ENCODE peak calls at places on chromosomes 3 and 15, in five cellular contexts. U is NAMALWA, I is nephron progenitor cell, X is NCI-H2081, Q is T-helper 17 cell. N is an unnamed sample.

GRCh38 chr3:138418556-138419206 is 15.7 kb upstream of the ESYT3 start:
- DNase-seq in U (no peak), Q (no peak), I (no peak), X (no peak), N (no peak)

GRCh38 chr3:192212335-192212734 is 515.0 kb downstream of the FGF12 start:
- DNase-seq in Q (no peak), I (no peak), X (peak), U (peak), N (no peak)

GRCh38 chr3:141454906-141455602 is 31.8 kb upstream of the RASA2 start:
- DNase-seq in Q (no peak), U (peak), X (peak), I (no peak), N (peak)

GRCh38 chr3:136078421-136079364 is 113.2 kb downstream of the PPP2R3A start:
- DNase-seq in X (peak), U (peak), Q (no peak), I (no peak), N (peak)

GRCh38 chr3:23259515-23259914 is 56.4 kb downstream of the UBE2E2 start:
- DNase-seq in U (no peak), I (no peak), Q (no peak), X (no peak), N (no peak)

GRCh38 chr15:31247404-31247803 is 79.2 kb upstream of the KLF13 start:
- DNase-seq in I (no peak), U (no peak), X (no peak), Q (no peak), N (no peak)

GRCh38 chr15:28129261-28129848 is 30.2 kb upstream of the OCA2 start:
- DNase-seq in X (no peak), U (no peak), I (no peak), Q (no peak), N (no peak)

GRCh38 chr3:67484085-67484484 is 170.3 kb downstream of the SUCLG2 start:
- DNase-seq in I (no peak), X (no peak), Q (no peak), U (no peak), N (no peak)

GRCh38 chr3:142609136-142609535 is 12.9 kb downstream of the PLS1 start:
- DNase-seq in I (no peak), X (no peak), U (no peak), Q (no peak), N (no peak)

GRCh38 chr3:57956119-57956832 is 51.9 kb upstream of the FLNB start:
- DNase-seq in X (no peak), U (no peak), I (no peak), Q (no peak), N (no peak)

GRCh38 chr3:114732353-114732752 is 414.7 kb downstream of the ZBTB20 start:
- DNase-seq in Q (no peak), X (no peak), U (no peak), I (no peak), N (no peak)

GRCh38 chr15:85582719-85583089 is 202.3 kb downstream of the AKAP13 start:
- DNase-seq in Q (peak), U (peak), I (no peak), X (no peak), N (no peak)

GRCh38 chr3:126274735-126275734 is 82.2 kb downstream of the KLF15 start:
- DNase-seq in I (no peak), X (no peak), U (no peak), Q (no peak), N (no peak)

GRCh38 chr3:9183811-9184463 is 65.5 kb downstream of the SRGAP3 start:
- DNase-seq in U (no peak), X (no peak), I (peak), Q (no peak), N (no peak)

GRCh38 chr15:40558952-40559742 is 5.7 kb downstream of the CCDC32 start:
- DNase-seq in X (no peak), Q (no peak), U (no peak), I (no peak), N (no peak)

GRCh38 chr15:70259640-70260066 is 161.9 kb upstream of the TLE3 start:
- DNase-seq in X (no peak), I (no peak), Q (no peak), U (no peak), N (peak)

GRCh38 chr3:194194051-194194756 is 58.3 kb downstream of the HES1 start:
- DNase-seq in X (no peak), Q (no peak), U (no peak), I (no peak), N (peak)

GRCh38 chr15:51046016-51046415 is 48.7 kb downstream of the TNFAIP8L3 start:
- DNase-seq in Q (no peak), X (no peak), I (no peak), U (no peak), N (peak)

GRCh38 chr3:172972717-172973116 is 168.3 kb downstream of the SPATA16 start:
- DNase-seq in I (no peak), U (no peak), Q (no peak), X (no peak), N (no peak)

GRCh38 chr15:85750319-85750806 is 44.4 kb downstream of the KLHL25 start:
- DNase-seq in I (no peak), U (no peak), X (no peak), Q (no peak), N (peak)

GRCh38 chr3:184949570-184949969 is 137.6 kb downstream of the VPS8 start:
- DNase-seq in Q (no peak), U (no peak), X (no peak), I (no peak), N (no peak)

GRCh38 chr3:72960812-72961518 is 35.6 kb upstream of the PPP4R2 start:
- DNase-seq in I (no peak), X (peak), Q (no peak), U (no peak), N (no peak)

GRCh38 chr15:55743615-55743978 is 645 bp upstream of the PRTG start:
- DNase-seq in Q (no peak), I (no peak), X (no peak), U (no peak), N (no peak)

GRCh38 chr15:57423599-57424140 is 47.4 kb downstream of the CGNL1 start:
- DNase-seq in U (no peak), I (no peak), X (no peak), Q (no peak), N (no peak)

GRCh38 chr3:179852117-179852886 is 184.4 kb downstream of the PEX5L start:
- DNase-seq in X (no peak), I (no peak), U (peak), Q (no peak), N (peak)

GRCh38 chr3:189995129-189995528 is 125.6 kb downstream of the P3H2 start:
- DNase-seq in I (no peak), Q (no peak), X (no peak), U (no peak), N (no peak)

GRCh38 chr15:55741592-55742497 is 1.1 kb downstream of the PRTG start:
- DNase-seq in X (peak), Q (no peak), I (peak), U (no peak), N (peak)

GRCh38 chr3:99236576-99236975 is 335.1 kb upstream of the DCBLD2 start:
- DNase-seq in U (no peak), I (no peak), X (no peak), Q (no peak), N (no peak)

GRCh38 chr3:101151286-101151901 is 158.2 kb upstream of the ABI3BP start:
- DNase-seq in X (no peak), Q (no peak), U (no peak), I (no peak), N (no peak)

GRCh38 chr3:179971280-179971679 is 65.5 kb downstream of the PEX5L start:
- DNase-seq in X (peak), U (no peak), I (no peak), Q (no peak), N (no peak)

GRCh38 chr3:145557405-145557804 is 603.6 kb downstream of the PLOD2 start:
- DNase-seq in Q (no peak), X (no peak), U (no peak), I (no peak), N (no peak)

GRCh38 chr15:55990986-55991385 is 2.4 kb downstream of the NEDD4 start:
- DNase-seq in X (no peak), Q (no peak), U (no peak), I (no peak), N (no peak)

GRCh38 chr15:31147456-31147855 is 45.9 kb upstream of the TRPM1 start:
- DNase-seq in I (no peak), X (no peak), Q (no peak), U (no peak), N (no peak)

GRCh38 chr15:101188517-101189340 is 63.1 kb downstream of the CHSY1 start:
- DNase-seq in Q (no peak), X (no peak), U (no peak), I (no peak), N (no peak)

N was measured in KBM-7.